ENCODE peak calls at places on chromosomes 11 and 22, in eight cellular contexts. I, D, K, U, A, S, P and G are unnamed samples.

GRCh38 chr11:121544956-121545355 is 92.2 kb upstream of the SORL1-AS1 start:
- DNase-seq in S (no peak), I (no peak), A (no peak), D (peak; percentile 30), P (no peak), K (no peak), U (no peak), G (no peak)

GRCh38 chr11:73761403-73761945 is 600 bp upstream of the RAB6A start:
- DNase-seq in U (no peak), P (no peak), A (peak; percentile 53), K (no peak), S (no peak), I (no peak), D (no peak), G (no peak)

GRCh38 chr22:33658775-33659174 is 261.5 kb downstream of the LARGE1 start:
- DNase-seq in S (peak; percentile 38), I (no peak), U (no peak), A (no peak), P (no peak), D (no peak), K (peak; percentile 7), G (no peak)

GRCh38 chr11:106086135-106086534 is 8.7 kb downstream of the AASDHPPT start:
- DNase-seq in D (no peak), A (no peak), S (no peak), I (no peak), P (no peak), U (no peak), K (no peak), G (no peak)

GRCh38 chr11:11170352-11171084 is 182.5 kb downstream of the CSNK2A3 start:
- DNase-seq in K (no peak), A (no peak), U (no peak), P (no peak), S (no peak), D (no peak), I (no peak), G (no peak)

GRCh38 chr11:46112961-46113617 is 8.2 kb downstream of the PHF21A start:
- DNase-seq in I (peak; percentile 71), S (peak; percentile 19), A (no peak), P (no peak), U (peak; percentile 15), D (peak; percentile 80), K (peak; percentile 49), G (no peak)

GRCh38 chr11:95349345-95349942 is 118.4 kb upstream of the SESN3 start:
- DNase-seq in K (no peak), A (no peak), U (no peak), D (no peak), P (no peak), S (no peak), I (no peak), G (no peak)

GRCh38 chr22:46484861-46485595 is 52.4 kb downstream of the CELSR1 start:
- DNase-seq in S (no peak), D (no peak), U (no peak), P (no peak), K (no peak), A (no peak), I (peak; percentile 87), G (peak; percentile 38)

GRCh38 chr22:28829358-28830181 is 29.2 kb upstream of the XBP1 start:
- DNase-seq in P (peak; percentile 78), I (peak; percentile 54), D (peak; percentile 84), A (peak; percentile 81), S (peak; percentile 44), K (peak; percentile 79), U (peak; percentile 75), G (peak; percentile 34)

GRCh38 chr11:44862546-44863101 is 88.1 kb downstream of the TP53I11 start:
- DNase-seq in P (no peak), D (no peak), U (no peak), I (no peak), K (no peak), A (no peak), S (no peak), G (no peak)

GRCh38 chr11:66326261-66327111 is 9.6 kb upstream of the CD248 start:
- DNase-seq in P (peak; percentile 63), D (peak; percentile 73), K (no peak), U (no peak), S (no peak), A (no peak), I (peak; percentile 33), G (no peak)

GRCh38 chr22:24471570-24471969 is 23.6 kb upstream of the UPB1 start:
- DNase-seq in P (no peak), A (no peak), D (no peak), U (no peak), K (no peak), I (peak; percentile 97), S (peak; percentile 31), G (no peak)

GRCh38 chr22:27306771-27307170 is 494.8 kb downstream of the MN1 start:
- DNase-seq in K (no peak), P (no peak), D (no peak), A (no peak), U (no peak), S (no peak), I (no peak), G (no peak)

GRCh38 chr22:48541401-48542098 is 1286.1 kb downstream of the BRD1 start:
- DNase-seq in S (no peak), K (no peak), I (no peak), U (no peak), A (no peak), D (no peak), P (no peak), G (no peak)

GRCh38 chr11:86456075-86456939 is 81.6 kb downstream of the CCDC81 start:
- DNase-seq in A (peak; percentile 76), D (peak; percentile 72), P (peak; percentile 92), K (peak; percentile 87), S (peak; percentile 64), U (peak; percentile 84), I (peak; percentile 63), G (peak; percentile 49)

GRCh38 chr11:92702771-92703170 is 266.7 kb upstream of the MTNR1B start:
- DNase-seq in D (no peak), S (no peak), K (no peak), I (peak; percentile 76), A (no peak), U (no peak), P (no peak), G (no peak)

GRCh38 chr22:33421859-33422258 is 363.7 kb upstream of the SYN3 start:
- DNase-seq in U (no peak), S (no peak), P (no peak), D (no peak), A (no peak), I (no peak), K (no peak), G (no peak)

GRCh38 chr11:104873252-104873651 is 25.0 kb downstream of the CASP12 start:
- DNase-seq in K (no peak), I (no peak), P (no peak), A (no peak), D (peak; percentile 7), S (no peak), U (peak; percentile 38), G (no peak)
- TF ChIP-seq CTCF in K (no peak), I (peak; percentile 6), P (no peak), A (no peak), D (peak; percentile 56), S (no peak), U (peak; percentile 54), G (no peak)

GRCh38 chr11:10076458-10077141 is 217.4 kb downstream of the SBF2 start:
- DNase-seq in A (no peak), D (peak; percentile 65), P (peak; percentile 31), I (peak; percentile 36), K (peak; percentile 15), U (peak; percentile 39), S (no peak), G (peak; percentile 35)
- TF ChIP-seq CTCF in A (peak; percentile 61), D (peak; percentile 87), P (peak; percentile 62), I (peak; percentile 64), K (no peak), U (peak; percentile 68), S (peak; percentile 38), G (peak; percentile 45)

GRCh38 chr11:77473801-77474508 is at the start of gene PAK1:
- DNase-seq in U (peak; percentile 88), D (no peak), A (peak; percentile 93), K (peak; percentile 80), I (peak; percentile 85), S (peak; percentile 65), P (peak; percentile 92), G (peak; percentile 4)
- TF ChIP-seq CTCF in U (peak; percentile 37), D (no peak), A (peak; percentile 11), K (peak; percentile 5), I (peak; percentile 21), S (peak; percentile 36), P (no peak), G (peak; percentile 19)

GRCh38 chr11:22331771-22332170 is 6.4 kb upstream of the SLC17A6 start:
- DNase-seq in D (no peak), P (no peak), U (no peak), A (no peak), I (no peak), K (no peak), S (no peak), G (no peak)
- TF ChIP-seq CTCF in D (peak; percentile 68), P (no peak), U (no peak), A (no peak), I (no peak), K (no peak), S (no peak), G (no peak)

GRCh38 chr11:61279934-61280656 is 15.0 kb downstream of the VWCE start:
- DNase-seq in P (no peak), U (no peak), I (peak; percentile 46), A (no peak), D (no peak), K (peak; percentile 33), S (no peak), G (no peak)
- TF ChIP-seq CTCF in P (no peak), U (no peak), I (no peak), A (no peak), D (no peak), K (no peak), S (no peak), G (no peak)

GRCh38 chr11:108025387-108026080 is 16.8 kb downstream of the CUL5 start:
- DNase-seq in K (no peak), U (no peak), P (no peak), A (no peak), D (no peak), I (no peak), S (no peak), G (no peak)
- TF ChIP-seq CTCF in K (no peak), U (no peak), P (no peak), A (peak; percentile 13), D (no peak), I (peak; percentile 14), S (no peak), G (no peak)